ENCODE peak calls at places on chromosomes 4 and X, in ten cellular contexts. One of them, this sample, is unnamed.
A peak's percentile ranks its signal among the peaks of the same experiment; 100 is the strongest.

GRCh38 chrX:2608638-2609430 is 82.3 kb upstream of the CD99 start:
- DNase-seq in COLO829: peak; percentile 43
- DNase-seq in caudate nucleus: no peak
- DNase-seq in non-pigmented ciliary epithelial cell: peak; percentile 27
- DNase-seq in IMR-90: peak; percentile 72
- DNase-seq in stimulated activated CD4-positive, alpha-beta T cell treated with anti-CD3 and anti-CD28 coated beads, Interleukin-4, amount 100 ng/mL, for 48 hours: peak; percentile 87
- DNase-seq in NCI-H1930: no peak
- DNase-seq in activated gamma-delta T cell treated with anti-CD3 and anti-CD28 coated beads, Interleukin-2, amount 50 U/mL, for 16 hours: peak; percentile 75
- DNase-seq in anterior cingulate cortex: no peak
- DNase-seq in SK-MEL-5: peak; percentile 69
- DNase-seq in this sample: peak; percentile 95

GRCh38 chrX:66638591-66639500 is at the start of gene EDA2R:
- DNase-seq in COLO829: peak; percentile 45
- DNase-seq in caudate nucleus: no peak
- DNase-seq in non-pigmented ciliary epithelial cell: peak; percentile 73
- DNase-seq in IMR-90: peak; percentile 87
- DNase-seq in stimulated activated CD4-positive, alpha-beta T cell treated with anti-CD3 and anti-CD28 coated beads, Interleukin-4, amount 100 ng/mL, for 48 hours: peak; percentile 5
- DNase-seq in NCI-H1930: no peak
- DNase-seq in activated gamma-delta T cell treated with anti-CD3 and anti-CD28 coated beads, Interleukin-2, amount 50 U/mL, for 16 hours: no peak
- DNase-seq in anterior cingulate cortex: no peak
- DNase-seq in SK-MEL-5: peak; percentile 83
- DNase-seq in this sample: peak; percentile 67

GRCh38 chrX:68183612-68184214 is 249.6 kb downstream of the OPHN1 start:
- DNase-seq in COLO829: no peak
- DNase-seq in caudate nucleus: no peak
- DNase-seq in non-pigmented ciliary epithelial cell: no peak
- DNase-seq in IMR-90: peak; percentile 51
- DNase-seq in stimulated activated CD4-positive, alpha-beta T cell treated with anti-CD3 and anti-CD28 coated beads, Interleukin-4, amount 100 ng/mL, for 48 hours: no peak
- DNase-seq in NCI-H1930: peak; percentile 0
- DNase-seq in activated gamma-delta T cell treated with anti-CD3 and anti-CD28 coated beads, Interleukin-2, amount 50 U/mL, for 16 hours: no peak
- DNase-seq in anterior cingulate cortex: no peak
- DNase-seq in SK-MEL-5: peak; percentile 64
- DNase-seq in this sample: no peak

GRCh38 chr4:87056884-87057283 is 122.1 kb downstream of the AFF1 start:
- DNase-seq in COLO829: no peak
- DNase-seq in caudate nucleus: no peak
- DNase-seq in non-pigmented ciliary epithelial cell: no peak
- DNase-seq in IMR-90: no peak
- DNase-seq in stimulated activated CD4-positive, alpha-beta T cell treated with anti-CD3 and anti-CD28 coated beads, Interleukin-4, amount 100 ng/mL, for 48 hours: no peak
- DNase-seq in NCI-H1930: no peak
- DNase-seq in activated gamma-delta T cell treated with anti-CD3 and anti-CD28 coated beads, Interleukin-2, amount 50 U/mL, for 16 hours: no peak
- DNase-seq in anterior cingulate cortex: no peak
- DNase-seq in SK-MEL-5: no peak
- DNase-seq in this sample: no peak

GRCh38 chr4:10456270-10457254 is 664 bp downstream of the ZNF518B start:
- DNase-seq in COLO829: no peak
- DNase-seq in caudate nucleus: peak; percentile 53
- DNase-seq in non-pigmented ciliary epithelial cell: no peak
- DNase-seq in IMR-90: peak; percentile 56
- DNase-seq in stimulated activated CD4-positive, alpha-beta T cell treated with anti-CD3 and anti-CD28 coated beads, Interleukin-4, amount 100 ng/mL, for 48 hours: peak; percentile 61
- DNase-seq in NCI-H1930: no peak
- DNase-seq in activated gamma-delta T cell treated with anti-CD3 and anti-CD28 coated beads, Interleukin-2, amount 50 U/mL, for 16 hours: peak; percentile 28
- DNase-seq in anterior cingulate cortex: no peak
- DNase-seq in SK-MEL-5: no peak
- DNase-seq in this sample: peak; percentile 80

GRCh38 chrX:110146521-110146920 is 143.6 kb downstream of the TMEM164 start:
- DNase-seq in COLO829: peak; percentile 52
- DNase-seq in caudate nucleus: no peak
- DNase-seq in non-pigmented ciliary epithelial cell: no peak
- DNase-seq in IMR-90: peak; percentile 48
- DNase-seq in stimulated activated CD4-positive, alpha-beta T cell treated with anti-CD3 and anti-CD28 coated beads, Interleukin-4, amount 100 ng/mL, for 48 hours: peak; percentile 6
- DNase-seq in NCI-H1930: no peak
- DNase-seq in activated gamma-delta T cell treated with anti-CD3 and anti-CD28 coated beads, Interleukin-2, amount 50 U/mL, for 16 hours: no peak
- DNase-seq in anterior cingulate cortex: no peak
- DNase-seq in SK-MEL-5: peak; percentile 67
- DNase-seq in this sample: peak; percentile 51

GRCh38 chr4:123093247-123093646 is 170.8 kb upstream of the NUDT6 start:
- DNase-seq in COLO829: no peak
- DNase-seq in caudate nucleus: no peak
- DNase-seq in non-pigmented ciliary epithelial cell: no peak
- DNase-seq in IMR-90: no peak
- DNase-seq in stimulated activated CD4-positive, alpha-beta T cell treated with anti-CD3 and anti-CD28 coated beads, Interleukin-4, amount 100 ng/mL, for 48 hours: no peak
- DNase-seq in NCI-H1930: no peak
- DNase-seq in activated gamma-delta T cell treated with anti-CD3 and anti-CD28 coated beads, Interleukin-2, amount 50 U/mL, for 16 hours: no peak
- DNase-seq in anterior cingulate cortex: no peak
- DNase-seq in SK-MEL-5: no peak
- DNase-seq in this sample: no peak

GRCh38 chrX:134004038-134004437 is 18.6 kb upstream of the GPC3 start:
- DNase-seq in COLO829: no peak
- DNase-seq in caudate nucleus: no peak
- DNase-seq in non-pigmented ciliary epithelial cell: no peak
- DNase-seq in IMR-90: peak; percentile 1
- DNase-seq in stimulated activated CD4-positive, alpha-beta T cell treated with anti-CD3 and anti-CD28 coated beads, Interleukin-4, amount 100 ng/mL, for 48 hours: no peak
- DNase-seq in NCI-H1930: no peak
- DNase-seq in activated gamma-delta T cell treated with anti-CD3 and anti-CD28 coated beads, Interleukin-2, amount 50 U/mL, for 16 hours: no peak
- DNase-seq in anterior cingulate cortex: no peak
- DNase-seq in SK-MEL-5: no peak
- DNase-seq in this sample: no peak

GRCh38 chr4:130808492-130808891 is 1712.5 kb downstream of the C4orf33 start:
- DNase-seq in COLO829: peak; percentile 7
- DNase-seq in caudate nucleus: no peak
- DNase-seq in non-pigmented ciliary epithelial cell: no peak
- DNase-seq in IMR-90: no peak
- DNase-seq in stimulated activated CD4-positive, alpha-beta T cell treated with anti-CD3 and anti-CD28 coated beads, Interleukin-4, amount 100 ng/mL, for 48 hours: no peak
- DNase-seq in NCI-H1930: no peak
- DNase-seq in activated gamma-delta T cell treated with anti-CD3 and anti-CD28 coated beads, Interleukin-2, amount 50 U/mL, for 16 hours: no peak
- DNase-seq in anterior cingulate cortex: no peak
- DNase-seq in SK-MEL-5: peak; percentile 45
- DNase-seq in this sample: no peak

GRCh38 chr4:2691313-2691712 is 64.8 kb downstream of the TNIP2 start:
- DNase-seq in COLO829: no peak
- DNase-seq in caudate nucleus: no peak
- DNase-seq in non-pigmented ciliary epithelial cell: no peak
- DNase-seq in IMR-90: no peak
- DNase-seq in stimulated activated CD4-positive, alpha-beta T cell treated with anti-CD3 and anti-CD28 coated beads, Interleukin-4, amount 100 ng/mL, for 48 hours: no peak
- DNase-seq in NCI-H1930: no peak
- DNase-seq in activated gamma-delta T cell treated with anti-CD3 and anti-CD28 coated beads, Interleukin-2, amount 50 U/mL, for 16 hours: no peak
- DNase-seq in anterior cingulate cortex: no peak
- DNase-seq in SK-MEL-5: no peak
- DNase-seq in this sample: no peak

GRCh38 chrX:119757979-119758681 is at the start of gene SOWAHD:
- DNase-seq in COLO829: no peak
- DNase-seq in caudate nucleus: peak; percentile 12
- DNase-seq in non-pigmented ciliary epithelial cell: no peak
- DNase-seq in IMR-90: no peak
- DNase-seq in stimulated activated CD4-positive, alpha-beta T cell treated with anti-CD3 and anti-CD28 coated beads, Interleukin-4, amount 100 ng/mL, for 48 hours: no peak
- DNase-seq in NCI-H1930: no peak
- DNase-seq in activated gamma-delta T cell treated with anti-CD3 and anti-CD28 coated beads, Interleukin-2, amount 50 U/mL, for 16 hours: no peak
- DNase-seq in anterior cingulate cortex: no peak
- DNase-seq in SK-MEL-5: no peak
- DNase-seq in this sample: no peak

GRCh38 chrX:134886201-134886600 is 104.6 kb upstream of the SMIM10 start:
- DNase-seq in COLO829: no peak
- DNase-seq in caudate nucleus: no peak
- DNase-seq in non-pigmented ciliary epithelial cell: no peak
- DNase-seq in IMR-90: peak; percentile 33
- DNase-seq in stimulated activated CD4-positive, alpha-beta T cell treated with anti-CD3 and anti-CD28 coated beads, Interleukin-4, amount 100 ng/mL, for 48 hours: no peak
- DNase-seq in NCI-H1930: no peak
- DNase-seq in activated gamma-delta T cell treated with anti-CD3 and anti-CD28 coated beads, Interleukin-2, amount 50 U/mL, for 16 hours: no peak
- DNase-seq in anterior cingulate cortex: no peak
- DNase-seq in SK-MEL-5: no peak
- DNase-seq in this sample: no peak

GRCh38 chrX:20112022-20112421 is 4.7 kb downstream of the MAP7D2 start:
- DNase-seq in COLO829: no peak
- DNase-seq in caudate nucleus: no peak
- DNase-seq in non-pigmented ciliary epithelial cell: no peak
- DNase-seq in IMR-90: no peak
- DNase-seq in stimulated activated CD4-positive, alpha-beta T cell treated with anti-CD3 and anti-CD28 coated beads, Interleukin-4, amount 100 ng/mL, for 48 hours: no peak
- DNase-seq in NCI-H1930: no peak
- DNase-seq in activated gamma-delta T cell treated with anti-CD3 and anti-CD28 coated beads, Interleukin-2, amount 50 U/mL, for 16 hours: no peak
- DNase-seq in anterior cingulate cortex: no peak
- DNase-seq in SK-MEL-5: no peak
- DNase-seq in this sample: no peak

GRCh38 chr4:125522992-125523391 is 208.2 kb downstream of the FAT4 start:
- DNase-seq in COLO829: no peak
- DNase-seq in caudate nucleus: no peak
- DNase-seq in non-pigmented ciliary epithelial cell: no peak
- DNase-seq in IMR-90: no peak
- DNase-seq in stimulated activated CD4-positive, alpha-beta T cell treated with anti-CD3 and anti-CD28 coated beads, Interleukin-4, amount 100 ng/mL, for 48 hours: no peak
- DNase-seq in NCI-H1930: no peak
- DNase-seq in activated gamma-delta T cell treated with anti-CD3 and anti-CD28 coated beads, Interleukin-2, amount 50 U/mL, for 16 hours: no peak
- DNase-seq in anterior cingulate cortex: no peak
- DNase-seq in SK-MEL-5: no peak
- DNase-seq in this sample: no peak

This sample was measured in GM13977.